ENCODE peak calls at places on chromosomes 3 and 15, in four cellular contexts. L, V, I and P are unnamed samples.

GRCh38 chr3:139346771-139347170 is 3.0 kb downstream of the MRPS22 start:
- DNase-seq in L (no peak), V (no peak), I (no peak), P (no peak)

GRCh38 chr15:33738941-33739664 is 229.2 kb upstream of the CHRM5 start:
- DNase-seq in I (no peak), V (no peak), L (no peak), P (no peak)

GRCh38 chr3:67401911-67402310 is 252.5 kb downstream of the SUCLG2 start:
- DNase-seq in L (no peak), I (no peak), V (no peak), P (peak)

GRCh38 chr3:44906997-44907396 is 32.6 kb downstream of the TGM4 start:
- DNase-seq in V (no peak), L (no peak), I (no peak), P (no peak)

GRCh38 chr3:22129101-22129500 is 378.1 kb upstream of the ZNF385D start:
- DNase-seq in I (no peak), V (no peak), L (no peak), P (no peak)

GRCh38 chr3:56938545-56938944 is 121.9 kb upstream of the SPATA12 start:
- DNase-seq in V (no peak), L (no peak), I (no peak), P (no peak)

GRCh38 chr15:92502930-92503329 is 109.2 kb downstream of the ST8SIA2 start:
- DNase-seq in V (no peak), L (no peak), I (no peak), P (no peak)

GRCh38 chr3:52028572-52028971 is 27.8 kb downstream of the DUSP7 start:
- DNase-seq in L (no peak), I (no peak), V (no peak), P (no peak)

GRCh38 chr3:136831461-136831860 is 12.5 kb downstream of the SLC35G2 start:
- DNase-seq in I (no peak), V (no peak), L (no peak), P (no peak)

GRCh38 chr15:75178171-75178937 is 23.3 kb upstream of the C15orf39 start:
- DNase-seq in V (peak), L (no peak), I (no peak), P (peak)

GRCh38 chr3:59127071-59127470 is 77.2 kb upstream of the CFAP20DC start:
- DNase-seq in L (peak), I (no peak), V (no peak), P (no peak)

GRCh38 chr15:90087454-90088154 is 14.7 kb downstream of the IDH2 start:
- DNase-seq in I (no peak), V (peak), L (peak), P (peak)

GRCh38 chr3:112995800-112996199 is 5.0 kb downstream of the GTPBP8 start:
- DNase-seq in I (no peak), V (no peak), L (no peak), P (no peak)

GRCh38 chr3:277873-278272 is 81.3 kb downstream of the CHL1 start:
- DNase-seq in I (no peak), V (no peak), L (no peak), P (no peak)

GRCh38 chr3:56189486-56189985 is 278.7 kb downstream of the ERC2 start:
- DNase-seq in I (no peak), L (no peak), V (no peak), P (no peak)

GRCh38 chr3:66239513-66240135 is 18.8 kb downstream of the SLC25A26 start:
- DNase-seq in V (no peak), I (no peak), L (no peak), P (no peak)

GRCh38 chr3:80771085-80771484 is 990.4 kb downstream of the GBE1 start:
- DNase-seq in L (peak), V (peak), I (peak), P (no peak)

GRCh38 chr3:151146071-151146730 is 56.8 kb downstream of the GPR171 start:
- DNase-seq in I (peak), L (peak), V (peak), P (peak)

GRCh38 chr3:192133271-192133670 is 594.1 kb downstream of the FGF12 start:
- DNase-seq in V (no peak), I (no peak), L (no peak), P (no peak)

GRCh38 chr15:54345301-54345700 is 367.1 kb downstream of the UNC13C start:
- DNase-seq in L (no peak), V (no peak), I (no peak), P (no peak)

GRCh38 chr3:106458952-106459351 is 590.1 kb upstream of the CBLB start:
- DNase-seq in V (no peak), L (no peak), I (no peak), P (no peak)

GRCh38 chr15:59689626-59690236 is 611 bp upstream of the BNIP2 start:
- DNase-seq in L (peak), I (no peak), V (no peak), P (peak)

GRCh38 chr3:95923496-95924210 is 890.7 kb upstream of the EPHA6 start:
- DNase-seq in L (peak), V (no peak), I (no peak), P (no peak)

DNA sequence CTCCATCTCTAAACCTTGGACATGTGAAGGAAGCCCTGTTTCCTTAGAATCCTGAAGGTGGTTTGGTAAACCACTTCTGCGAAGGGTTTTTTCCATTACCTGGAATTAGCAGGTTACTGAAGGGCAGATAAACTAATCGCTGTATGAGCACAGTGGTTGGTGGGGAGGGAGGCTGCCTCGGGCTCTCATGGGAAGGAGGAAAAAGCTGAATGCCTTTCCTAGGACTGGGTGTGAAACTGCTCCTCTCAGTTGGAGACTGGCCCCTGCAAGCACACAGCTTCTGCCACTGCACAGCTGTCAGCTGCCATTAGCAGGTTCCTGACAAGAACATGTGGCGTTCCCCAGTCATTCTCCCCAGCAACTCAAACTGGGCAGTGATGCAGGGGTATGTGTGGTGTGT is 376.3 kb downstream of the GAP43 start:
- DNase-seq in I (no peak), L (no peak), V (no peak), P (no peak)
- TF ChIP-seq POLR2AphosphoS2 in I (no peak), L (no peak), V (no peak), P (no peak)

GRCh38 chr3:14853280-14853956 is 34.7 kb downstream of the FGD5 start:
- DNase-seq in I (no peak), L (no peak), V (no peak), P (no peak)
- TF ChIP-seq POLR2AphosphoS2 in I (no peak), L (no peak), V (no peak), P (no peak)

GRCh38 chr15:70047386-70048195 is 50.1 kb downstream of the TLE3 start:
- DNase-seq in V (no peak), L (no peak), I (no peak), P (no peak)
- TF ChIP-seq POLR2AphosphoS2 in V (no peak), L (no peak), I (no peak), P (no peak)

GRCh38 chr15:58556028-58556361 is 124.2 kb downstream of the LIPC start:
- DNase-seq in L (no peak), V (no peak), I (no peak), P (no peak)
- TF ChIP-seq POLR2AphosphoS2 in L (no peak), V (no peak), I (no peak), P (no peak)

DNA sequence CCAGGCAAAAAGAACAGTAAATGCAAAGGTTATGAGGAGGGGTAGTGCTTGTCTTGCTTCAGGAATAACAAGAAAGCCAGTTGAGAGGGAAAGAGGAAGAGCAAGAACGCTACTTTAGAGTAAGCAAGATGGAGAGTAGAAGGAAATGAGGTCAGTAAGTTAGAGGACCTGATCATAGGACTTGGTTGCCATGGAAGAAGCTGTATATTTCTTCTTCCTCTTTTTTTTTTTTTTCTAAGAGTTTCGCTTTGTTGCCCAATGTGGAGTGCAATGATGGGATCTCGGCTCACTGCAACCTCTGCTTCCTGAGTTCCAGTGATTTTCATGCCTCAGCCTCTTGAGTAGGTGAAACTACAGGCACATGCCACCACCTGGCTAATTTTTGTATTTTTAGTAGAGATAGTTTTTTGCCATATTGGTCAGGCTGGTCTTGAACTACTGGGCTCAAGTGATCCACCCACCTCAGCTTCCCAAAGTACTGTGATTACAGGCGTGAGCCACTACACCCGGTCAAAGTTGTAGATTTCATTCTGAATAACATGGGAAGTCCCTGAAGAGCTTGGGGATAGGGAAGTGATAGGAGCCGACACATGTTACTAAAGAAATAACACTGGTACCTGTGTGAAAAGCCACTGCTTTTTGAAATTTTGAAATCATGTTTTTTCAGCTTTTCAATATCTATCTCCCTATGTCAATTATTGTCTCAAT is 527.9 kb upstream of the NAALADL2 start:
- DNase-seq in L (no peak), I (no peak), V (no peak), P (no peak)
- TF ChIP-seq POLR2AphosphoS2 in L (no peak), I (no peak), V (no peak), P (no peak)

DNA sequence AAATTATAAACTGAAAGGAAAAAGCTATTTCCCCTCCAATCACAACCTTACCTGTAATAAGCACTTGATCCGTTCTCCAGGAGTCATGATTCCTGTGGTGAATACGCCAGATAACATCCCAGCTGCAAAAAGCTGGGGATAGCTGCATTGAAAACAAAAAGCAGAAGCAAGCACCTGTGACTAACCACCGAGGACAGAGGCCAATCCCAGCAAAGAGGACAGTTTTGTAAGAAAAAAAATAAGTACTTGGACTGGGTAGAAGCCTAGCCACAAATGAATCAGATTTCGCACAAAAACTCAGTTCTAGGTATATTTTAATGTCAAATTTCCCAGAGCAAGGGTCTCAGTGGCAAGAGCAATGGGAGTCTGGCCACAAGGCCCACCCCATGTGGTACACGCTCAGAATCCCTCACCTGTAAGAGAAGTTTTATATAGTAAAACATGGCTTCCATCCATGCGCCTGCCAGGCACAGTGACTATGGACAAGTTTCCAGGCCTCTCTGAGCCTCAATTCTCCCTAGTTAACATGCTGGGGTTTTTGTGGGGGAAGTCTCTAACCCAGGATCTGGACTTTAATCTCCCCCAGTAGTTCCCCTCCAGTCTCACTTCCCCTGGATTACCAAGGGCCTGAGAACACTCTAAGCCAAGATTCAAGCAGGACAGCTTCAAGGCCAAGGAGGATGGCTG is 19.2 kb downstream of the SLC25A20 start:
- DNase-seq in V (no peak), L (no peak), I (no peak), P (no peak)
- TF ChIP-seq POLR2AphosphoS2 in V (no peak), L (no peak), I (no peak), P (no peak)

GRCh38 chr3:148379763-148380162 is 317.9 kb upstream of the AGTR1 start:
- DNase-seq in L (peak), V (no peak), I (no peak), P (peak)
- TF ChIP-seq POLR2AphosphoS2 in L (no peak), V (no peak), I (no peak), P (no peak)

GRCh38 chr3:14305321-14305720 is 97.1 kb upstream of the SLC6A6 start:
- DNase-seq in L (no peak), V (no peak), I (no peak), P (no peak)

GRCh38 chr3:14306167-14306566 is 96.2 kb upstream of the SLC6A6 start:
- DNase-seq in I (no peak), V (no peak), L (no peak), P (no peak)

GRCh38 chr3:14304101-14305045 is 98.0 kb upstream of the SLC6A6 start:
- DNase-seq in V (no peak), L (no peak), I (no peak), P (no peak)

GRCh38 chr3:14301558-14301957 is 100.8 kb upstream of the SLC6A6 start:
- DNase-seq in I (no peak), V (no peak), L (no peak), P (peak)

DNA sequence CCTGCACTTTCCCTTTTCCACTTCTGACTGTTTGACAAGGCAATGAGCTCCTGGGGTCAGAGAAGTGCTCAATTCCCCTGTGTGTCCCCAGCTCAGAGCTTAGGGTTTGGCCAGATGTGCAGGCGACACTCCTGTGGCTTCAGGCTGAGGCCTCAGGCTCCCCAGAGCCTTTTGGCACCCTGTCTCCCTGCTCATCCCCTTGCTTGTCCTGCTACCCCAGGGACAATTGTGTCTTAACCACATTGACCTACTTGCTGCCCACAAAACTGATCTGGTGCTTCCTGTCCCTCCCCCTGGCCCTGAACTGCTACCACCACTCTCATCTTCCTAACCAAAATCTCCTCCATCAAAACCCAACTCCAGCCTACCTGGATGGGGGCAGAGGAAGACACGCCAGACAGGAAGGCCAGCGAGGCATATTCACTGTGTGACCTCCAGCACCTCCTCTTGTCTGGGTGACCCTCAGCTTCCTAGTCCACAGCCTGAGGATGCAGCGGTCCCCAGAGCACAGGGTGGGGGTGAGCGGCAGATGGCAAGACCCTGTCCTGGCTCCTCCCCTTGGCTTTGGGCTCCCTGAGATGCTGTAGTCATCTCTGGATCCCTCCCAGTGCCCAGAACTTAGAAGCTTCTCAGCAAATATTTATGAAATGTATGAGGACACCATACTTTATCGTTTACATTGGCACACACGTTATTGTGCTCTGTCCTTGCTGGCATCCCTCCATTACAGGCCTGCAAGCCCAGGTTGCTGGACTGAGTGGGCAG is 98.9 kb upstream of the SLC6A6 start:
- DNase-seq in V (no peak), I (no peak), L (no peak), P (no peak)
- TF ChIP-seq POLR2AphosphoS2 in V (no peak), I (no peak), L (no peak), P (no peak)

GRCh38 chr15:42159381-42160015 is 3.1 kb upstream of the PLA2G4F start:
- DNase-seq in L (no peak), I (no peak), V (no peak), P (no peak)

GRCh38 chr15:42158941-42159340 is 2.5 kb upstream of the PLA2G4F start:
- DNase-seq in L (no peak), V (no peak), I (no peak), P (no peak)

GRCh38 chr15:42156266-42156922 is at the start of gene PLA2G4F:
- DNase-seq in L (no peak), V (no peak), I (no peak), P (no peak)

GRCh38 chr15:42157381-42157780 is 945 bp upstream of the PLA2G4F start:
- DNase-seq in V (no peak), L (no peak), I (no peak), P (no peak)

DNA sequence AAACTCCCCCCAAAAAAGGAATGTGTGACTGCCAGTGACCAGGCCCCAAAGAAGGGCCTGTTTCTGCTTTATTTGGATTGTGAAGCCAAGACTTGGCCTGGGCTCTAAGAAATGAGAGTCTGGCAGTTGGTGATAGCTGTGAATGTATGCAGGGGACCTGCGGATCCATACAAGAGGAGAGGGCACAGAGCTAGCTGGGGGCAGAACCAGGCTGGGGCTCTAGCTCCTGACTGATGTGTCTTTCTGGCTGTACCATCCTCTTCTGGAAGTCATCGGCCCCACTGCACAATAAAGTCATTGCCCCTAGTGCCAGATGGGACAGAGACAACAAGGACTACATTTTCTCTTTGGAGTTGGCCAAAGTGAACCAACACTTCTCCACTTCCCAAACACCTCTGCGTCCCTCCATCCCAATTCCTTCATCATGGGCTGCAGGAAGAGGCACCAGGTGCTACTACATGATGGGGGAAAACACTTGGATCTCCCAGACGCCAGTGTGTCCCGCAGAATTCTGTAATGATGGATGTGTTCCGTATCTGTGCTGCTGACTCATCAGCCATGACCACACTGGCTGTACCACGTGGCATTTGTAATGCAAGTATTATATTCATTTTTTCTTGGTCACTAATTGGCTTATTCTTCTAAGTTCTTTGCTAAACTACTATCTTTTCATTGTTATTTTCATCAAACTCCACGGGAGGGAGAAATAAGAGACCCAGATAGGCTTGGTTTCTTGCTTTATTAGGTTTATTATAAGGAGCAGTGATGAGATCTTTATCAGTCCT is 1.7 kb upstream of the PLA2G4F start:
- DNase-seq in L (no peak), V (peak), I (no peak), P (no peak)
- TF ChIP-seq POLR2AphosphoS2 in L (no peak), V (no peak), I (no peak), P (no peak)

GRCh38 chr15:96334017-96334704 is 3.7 kb downstream of the NR2F2 start:
- DNase-seq in V (no peak), L (no peak), I (no peak), P (no peak)

GRCh38 chr15:96335429-96335807 is 4.9 kb downstream of the NR2F2 start:
- DNase-seq in I (no peak), L (no peak), V (no peak), P (peak)

GRCh38 chr15:96336045-96336642 is 5.6 kb downstream of the NR2F2 start:
- DNase-seq in L (no peak), V (no peak), I (no peak), P (no peak)

GRCh38 chr15:96333194-96334016 is 2.9 kb downstream of the NR2F2 start:
- DNase-seq in V (no peak), L (no peak), I (no peak), P (no peak)

GRCh38 chr15:96334705-96335428 is 4.4 kb downstream of the NR2F2 start:
- DNase-seq in I (no peak), L (no peak), V (no peak), P (no peak)
- TF ChIP-seq POLR2AphosphoS2 in I (no peak), L (no peak), V (no peak), P (no peak)